ENCODE peak calls at places on chromosomes 11 and 22, in five cellular contexts. O is NB4, W is body of pancreas, J is IMR-90, Q is astrocyte of the spinal cord. M is an unnamed sample.

GRCh38 chr11:119432484-119433368 is 9.8 kb upstream of the THY1 start:
- DNase-seq in W (no peak), O (no peak), Q (peak), J (peak), M (no peak)

GRCh38 chr11:12089473-12089872 is 20.9 kb upstream of the MICAL2 start:
- DNase-seq in O (no peak), W (no peak), Q (no peak), J (peak), M (no peak)

GRCh38 chr11:10201343-10201742 is 92.7 kb downstream of the SBF2 start:
- DNase-seq in O (no peak), J (no peak), W (no peak), Q (no peak), M (peak)

GRCh38 chr11:110763249-110764011 is 51.2 kb upstream of the ARHGAP20 start:
- DNase-seq in O (no peak), J (peak), W (peak), Q (peak), M (no peak)

GRCh38 chr22:25702046-25702445 is 39.9 kb upstream of the MYO18B start:
- DNase-seq in W (no peak), O (peak), J (peak), Q (peak), M (no peak)

GRCh38 chr11:56659755-56660154 is 3.7 kb upstream of the OR5AR1 start:
- DNase-seq in O (no peak), Q (no peak), J (no peak), W (no peak), M (no peak)

GRCh38 chr11:126197277-126197939 is 14.0 kb downstream of the RPUSD4 start:
- DNase-seq in J (peak), W (no peak), O (no peak), Q (peak), M (no peak)

GRCh38 chr22:37519268-37520195 is at the start of gene CARD10:
- DNase-seq in J (no peak), Q (no peak), O (peak), W (peak), M (no peak)

GRCh38 chr11:104873252-104873651 is 25.0 kb downstream of the CASP12 start:
- DNase-seq in J (no peak), O (no peak), W (no peak), Q (no peak), M (no peak)

GRCh38 chr22:23279781-23280180 is 99.5 kb downstream of the BCR start:
- DNase-seq in O (no peak), J (peak), W (no peak), Q (no peak), M (no peak)
- H3K4me3 ChIP-seq in O (no peak), J (no peak), W (no peak), Q (no peak), M (no peak)

GRCh38 chr11:102120437-102120935 is 10.2 kb downstream of the YAP1 start:
- DNase-seq in W (no peak), Q (peak), O (no peak), J (peak), M (no peak)

GRCh38 chr11:102121329-102121728 is 11.1 kb downstream of the YAP1 start:
- DNase-seq in Q (no peak), O (no peak), J (peak), W (no peak), M (no peak)

GRCh38 chr11:102118937-102119336 is 8.7 kb downstream of the YAP1 start:
- DNase-seq in J (no peak), O (no peak), W (no peak), Q (no peak), M (no peak)

GRCh38 chr11:102117472-102118113 is 7.3 kb downstream of the YAP1 start:
- DNase-seq in Q (peak), J (peak), W (no peak), O (no peak), M (no peak)

DNA sequence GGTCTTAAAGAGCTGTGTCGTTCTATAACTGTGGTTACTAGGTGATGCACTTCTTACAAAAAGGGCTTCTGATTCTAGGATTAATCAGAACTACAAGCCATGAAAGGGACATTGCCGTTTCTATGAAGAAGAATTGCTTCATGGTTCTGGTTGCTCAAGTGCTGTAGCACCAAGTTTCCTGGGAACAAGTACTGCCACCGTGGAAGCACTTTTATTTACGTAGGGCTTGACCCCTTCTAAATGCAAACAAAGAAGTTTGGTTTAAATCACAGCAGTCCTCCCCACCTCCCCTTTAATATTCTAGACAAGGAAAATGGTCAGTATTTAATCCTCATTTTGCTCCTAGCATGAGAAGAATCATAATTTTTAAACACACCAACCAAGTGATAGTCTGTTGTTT is 9.8 kb downstream of the YAP1 start:
- DNase-seq in Q (peak), J (peak), W (no peak), O (no peak), M (no peak)
- H3K4me3 ChIP-seq in Q (no peak), J (no peak), W (no peak), O (no peak), M (no peak)

GRCh38 chr11:77199346-77199745 is 71.3 kb downstream of the MYO7A start:
- DNase-seq in O (no peak), W (no peak), J (no peak), Q (no peak), M (no peak)

GRCh38 chr11:77201370-77201769 is 73.3 kb downstream of the MYO7A start:
- DNase-seq in O (no peak), J (no peak), W (no peak), Q (no peak), M (no peak)

GRCh38 chr11:77201991-77202841 is 74.2 kb downstream of the MYO7A start:
- DNase-seq in J (no peak), Q (no peak), W (no peak), O (no peak), M (no peak)

GRCh38 chr11:77200351-77200750 is 72.3 kb downstream of the MYO7A start:
- DNase-seq in O (no peak), W (no peak), J (no peak), Q (no peak), M (no peak)

DNA sequence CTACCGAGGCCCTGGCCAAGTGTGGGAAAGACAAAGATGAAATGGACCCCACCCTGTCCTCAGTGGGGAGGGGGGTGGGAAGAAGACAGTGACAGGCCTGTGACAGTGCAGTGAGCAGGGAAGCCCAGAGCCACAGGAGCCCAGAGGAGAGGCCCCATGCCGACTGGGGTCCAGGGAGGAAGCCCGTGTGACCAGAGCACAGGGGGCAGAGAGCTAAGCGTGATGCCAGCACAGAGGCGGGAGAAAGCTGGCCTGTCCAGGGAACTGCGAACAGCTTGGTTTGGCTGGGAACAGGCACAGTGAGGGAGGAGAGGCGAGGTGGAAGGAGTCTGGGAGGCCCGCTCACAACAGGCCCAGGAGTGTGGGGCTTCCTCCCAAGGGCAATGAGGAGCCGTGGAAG is 72.8 kb downstream of the MYO7A start:
- DNase-seq in W (no peak), Q (no peak), O (no peak), J (no peak), M (no peak)
- H3K4me3 ChIP-seq in W (no peak), Q (no peak), O (no peak), J (no peak), M (no peak)

GRCh38 chr22:43481528-43482309 is 69.9 kb downstream of the MPPED1 start:
- DNase-seq in J (no peak), W (no peak), O (peak), Q (no peak), M (no peak)
- H3K4me3 ChIP-seq in J (no peak), W (no peak), O (no peak), Q (no peak), M (no peak)

DNA sequence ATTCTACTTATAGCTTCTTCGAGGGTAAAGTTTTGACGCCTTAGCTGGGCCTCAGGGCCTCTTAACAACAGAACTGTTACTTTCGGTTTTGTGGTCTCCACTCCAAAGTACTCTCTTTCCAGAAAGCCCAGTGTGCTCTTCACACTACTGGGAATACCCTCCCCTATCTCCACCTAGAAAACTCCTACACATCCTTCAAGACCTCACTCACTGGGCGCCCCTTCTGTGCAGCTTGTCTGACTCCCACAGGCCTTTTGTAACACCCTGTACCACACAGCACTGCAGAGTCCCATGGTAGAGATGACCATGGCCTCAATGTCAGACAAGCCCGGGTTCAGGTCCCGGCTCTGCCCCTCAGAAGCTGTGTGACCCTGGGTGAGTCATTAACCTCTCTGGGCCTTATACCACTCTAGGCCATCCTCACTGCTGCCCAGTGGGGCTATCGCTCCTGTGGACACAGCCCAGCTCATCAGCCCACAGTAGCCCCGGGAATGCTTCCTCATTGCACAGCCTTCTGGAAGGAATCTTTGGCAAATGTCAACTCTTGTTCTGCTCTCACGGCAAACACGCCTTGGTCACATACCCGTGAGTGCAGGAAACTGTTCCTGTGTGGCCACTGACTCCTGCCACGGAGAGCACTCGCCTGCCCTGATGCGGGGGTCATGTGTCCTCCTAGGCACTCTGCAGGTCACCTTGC is 51.4 kb downstream of the SHISAL1 start:
- DNase-seq in O (no peak), Q (no peak), J (no peak), W (no peak), M (no peak)
- H3K4me3 ChIP-seq in O (no peak), Q (no peak), J (no peak), W (no peak), M (no peak)

DNA sequence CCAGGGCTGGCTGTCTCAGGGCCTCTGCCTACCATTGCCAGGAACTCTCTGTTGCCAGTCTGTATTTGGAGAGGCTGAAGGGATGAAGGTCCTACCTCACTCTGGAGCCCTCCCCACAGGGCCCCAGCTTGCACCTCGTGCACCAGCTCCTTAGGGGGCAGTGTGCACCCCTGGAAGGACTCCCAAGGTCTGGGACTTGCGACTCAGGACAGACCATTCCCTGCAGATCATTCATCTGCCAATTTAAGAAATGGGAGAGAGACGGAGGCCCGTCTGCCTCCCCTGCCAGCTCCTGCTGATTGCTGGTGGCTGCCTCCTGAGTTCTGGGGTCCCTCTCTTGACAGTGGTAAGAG is 27.5 kb upstream of the MALAT1 start:
- DNase-seq in Q (peak), W (peak), J (peak), O (peak), M (peak)
- H3K4me3 ChIP-seq in Q (no peak), W (no peak), J (peak), O (no peak), M (peak)

GRCh38 chr11:60950933-60951610 is 904 bp downstream of the SLC15A3 start:
- DNase-seq in W (no peak), J (no peak), O (no peak), Q (no peak), M (no peak)
- H3K4me3 ChIP-seq in W (no peak), J (no peak), O (no peak), Q (no peak), M (no peak)

M was measured in retinal pigment epithelial cell.